ENCODE peak calls at places on chromosomes 5 and 9, in four cellular contexts. One of them, this sample, is unnamed.

GRCh38 chr9:134942011-134942410 is 24.3 kb upstream of the FCN1 start:
- DNase-seq in fibroblast of lung: no peak
- DNase-seq in heart right ventricle: no peak
- DNase-seq in lower lobe of right lung: no peak
- DNase-seq in this sample: no peak

GRCh38 chr5:84437673-84438315 is 53.1 kb upstream of the EDIL3 start:
- DNase-seq in fibroblast of lung: peak
- DNase-seq in heart right ventricle: no peak
- DNase-seq in lower lobe of right lung: no peak
- DNase-seq in this sample: no peak

GRCh38 chr9:32431940-32432555 is 47.6 kb downstream of the ACO1 start:
- DNase-seq in fibroblast of lung: peak
- DNase-seq in lower lobe of right lung: no peak
- DNase-seq in heart right ventricle: peak
- DNase-seq in this sample: peak

GRCh38 chr9:133818444-133818843 is 80.3 kb upstream of the SARDH start:
- DNase-seq in fibroblast of lung: peak
- DNase-seq in lower lobe of right lung: no peak
- DNase-seq in heart right ventricle: no peak
- DNase-seq in this sample: no peak

GRCh38 chr9:98903938-98904560 is 39.7 kb upstream of the COL15A1 start:
- DNase-seq in lower lobe of right lung: no peak
- DNase-seq in fibroblast of lung: no peak
- DNase-seq in heart right ventricle: no peak
- DNase-seq in this sample: no peak

GRCh38 chr9:95770653-95771131 is 104.8 kb upstream of the ERCC6L2 start:
- DNase-seq in lower lobe of right lung: no peak
- DNase-seq in heart right ventricle: no peak
- DNase-seq in fibroblast of lung: no peak
- DNase-seq in this sample: no peak

GRCh38 chr9:129437626-129438323 is 183.1 kb downstream of the C9orf50 start:
- DNase-seq in fibroblast of lung: no peak
- DNase-seq in heart right ventricle: peak
- DNase-seq in lower lobe of right lung: no peak
- DNase-seq in this sample: no peak

GRCh38 chr9:94084314-94084713 is at the start of gene PTPDC1:
- DNase-seq in fibroblast of lung: peak
- DNase-seq in lower lobe of right lung: no peak
- DNase-seq in heart right ventricle: peak
- DNase-seq in this sample: no peak

GRCh38 chr9:96022445-96023031 is 147.0 kb downstream of the ERCC6L2 start:
- DNase-seq in fibroblast of lung: no peak
- DNase-seq in lower lobe of right lung: peak
- DNase-seq in heart right ventricle: peak
- DNase-seq in this sample: no peak

GRCh38 chr5:55276771-55277170 is 30.7 kb downstream of the DHX29 start:
- DNase-seq in lower lobe of right lung: no peak
- DNase-seq in fibroblast of lung: no peak
- DNase-seq in heart right ventricle: no peak
- DNase-seq in this sample: no peak

GRCh38 chr9:82346040-82346439 is 357.5 kb downstream of the SPATA31D1 start:
- DNase-seq in heart right ventricle: no peak
- DNase-seq in fibroblast of lung: no peak
- DNase-seq in lower lobe of right lung: no peak
- DNase-seq in this sample: no peak

GRCh38 chr5:13917061-13917460 is 27.4 kb downstream of the DNAH5 start:
- DNase-seq in fibroblast of lung: no peak
- DNase-seq in heart right ventricle: no peak
- DNase-seq in lower lobe of right lung: no peak
- DNase-seq in this sample: no peak

GRCh38 chr5:179623906-179624741 is 653 bp upstream of the HNRNPH1 start:
- DNase-seq in lower lobe of right lung: peak
- DNase-seq in heart right ventricle: no peak
- DNase-seq in fibroblast of lung: peak
- DNase-seq in this sample: peak

GRCh38 chr9:109699019-109699418 is 81.0 kb upstream of the PALM2AKAP2 start:
- DNase-seq in heart right ventricle: no peak
- DNase-seq in lower lobe of right lung: no peak
- DNase-seq in fibroblast of lung: peak
- DNase-seq in this sample: no peak

GRCh38 chr5:44809215-44809955 is 638 bp downstream of the MRPS30 start:
- DNase-seq in heart right ventricle: peak
- DNase-seq in lower lobe of right lung: peak
- DNase-seq in fibroblast of lung: peak
- DNase-seq in this sample: peak

GRCh38 chr9:2576631-2577030 is 45.0 kb upstream of the VLDLR start:
- DNase-seq in heart right ventricle: no peak
- DNase-seq in lower lobe of right lung: no peak
- DNase-seq in fibroblast of lung: peak
- DNase-seq in this sample: no peak

GRCh38 chr5:1312993-1313833 is 18.3 kb upstream of the TERT start:
- DNase-seq in fibroblast of lung: no peak
- DNase-seq in heart right ventricle: no peak
- DNase-seq in lower lobe of right lung: peak
- DNase-seq in this sample: peak

GRCh38 chr9:133691191-133691590 is 47.0 kb downstream of the SARDH start:
- DNase-seq in lower lobe of right lung: no peak
- DNase-seq in heart right ventricle: no peak
- DNase-seq in fibroblast of lung: no peak
- DNase-seq in this sample: no peak

GRCh38 chr9:26755476-26755875 is 137.1 kb downstream of the CAAP1 start:
- DNase-seq in heart right ventricle: no peak
- DNase-seq in lower lobe of right lung: no peak
- DNase-seq in fibroblast of lung: no peak
- DNase-seq in this sample: no peak

GRCh38 chr5:144831650-144832049 is 661.0 kb downstream of the KCTD16 start:
- DNase-seq in fibroblast of lung: no peak
- DNase-seq in heart right ventricle: no peak
- DNase-seq in lower lobe of right lung: no peak
- DNase-seq in this sample: no peak
- TF ChIP-seq CTCF in fibroblast of lung: no peak
- TF ChIP-seq CTCF in heart right ventricle: no peak
- TF ChIP-seq CTCF in lower lobe of right lung: no peak
- TF ChIP-seq CTCF in this sample: no peak

DNA sequence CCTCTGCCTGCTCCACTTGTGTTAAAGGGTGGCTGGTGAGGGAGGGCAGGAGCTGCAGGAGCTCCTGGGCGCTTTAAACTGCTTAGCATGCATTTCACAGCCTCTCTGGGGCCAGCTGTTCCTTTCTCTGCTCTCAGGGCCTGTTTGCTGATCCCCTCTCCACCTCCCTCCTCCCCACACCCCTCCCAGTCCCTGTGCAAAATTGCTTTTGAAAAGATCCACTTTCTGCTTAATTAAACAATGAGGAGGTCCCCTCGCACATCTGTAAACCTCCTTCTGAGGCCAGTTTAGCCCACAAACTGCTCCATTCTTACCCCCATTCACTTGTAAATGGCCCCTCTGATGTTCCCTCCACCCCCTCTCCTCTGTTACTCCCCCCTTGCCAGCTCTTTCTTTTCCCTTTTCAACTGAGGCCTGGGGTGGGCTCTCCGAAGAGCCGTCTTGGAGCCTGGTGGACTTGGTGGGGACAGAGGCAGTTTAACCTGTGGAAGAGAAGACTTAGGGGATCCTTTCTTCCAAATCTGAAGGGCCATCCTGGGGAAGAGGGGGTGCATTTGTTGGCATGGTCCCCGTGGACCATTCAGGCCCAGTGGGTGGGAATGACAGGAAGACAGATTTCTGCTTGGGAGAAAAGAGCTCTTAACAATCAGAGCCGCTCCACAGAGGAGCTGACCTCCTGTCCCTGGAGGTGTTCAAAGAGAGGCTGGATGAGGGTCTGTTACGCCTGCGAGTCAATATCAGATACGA is 12.0 kb downstream of the URM1 start:
- DNase-seq in lower lobe of right lung: no peak
- DNase-seq in fibroblast of lung: no peak
- DNase-seq in heart right ventricle: no peak
- DNase-seq in this sample: no peak
- H3K27ac ChIP-seq in lower lobe of right lung: no peak
- H3K27ac ChIP-seq in fibroblast of lung: no peak
- H3K27ac ChIP-seq in heart right ventricle: no peak
- H3K27ac ChIP-seq in this sample: no peak

GRCh38 chr9:80644044-80644443 is 1045.3 kb downstream of the TLE1 start:
- DNase-seq in heart right ventricle: no peak
- DNase-seq in fibroblast of lung: no peak
- DNase-seq in lower lobe of right lung: no peak
- DNase-seq in this sample: no peak
- TF ChIP-seq CTCF in heart right ventricle: no peak
- TF ChIP-seq CTCF in fibroblast of lung: no peak
- TF ChIP-seq CTCF in lower lobe of right lung: no peak
- TF ChIP-seq CTCF in this sample: no peak

GRCh38 chr5:76422742-76423141 is 19.7 kb downstream of the IQGAP2 start:
- DNase-seq in heart right ventricle: no peak
- DNase-seq in fibroblast of lung: no peak
- DNase-seq in lower lobe of right lung: no peak
- DNase-seq in this sample: no peak
- H3K27ac ChIP-seq in heart right ventricle: no peak
- H3K27ac ChIP-seq in fibroblast of lung: no peak
- H3K27ac ChIP-seq in lower lobe of right lung: no peak
- H3K27ac ChIP-seq in this sample: no peak